ENCODE peak calls at places on chromosomes 16 and 17, in five cellular contexts. Z is heart right ventricle, H is left ventricle myocardium inferior, D is GM12878, L is RWPE2. Y is an unnamed sample.

GRCh38 chr17:8289103-8289397 is 580 bp downstream of the RANGRF start:
- DNase-seq in H (peak), D (no peak), L (no peak), Z (no peak), Y (no peak)

GRCh38 chr17:80891096-80892018 is 100.3 kb upstream of the CHMP6 start:
- DNase-seq in Z (no peak), L (peak), D (peak), H (no peak), Y (peak)

GRCh38 chr17:1829189-1829578 is 518 bp downstream of the SMYD4 start:
- DNase-seq in L (no peak), Z (no peak), D (no peak), H (no peak), Y (no peak)

GRCh38 chr16:50547944-50548658 is at the start of gene NKD1:
- DNase-seq in Z (peak), D (no peak), L (no peak), H (peak), Y (no peak)

GRCh38 chr17:17694229-17695081 is 13.2 kb downstream of the RAI1 start:
- DNase-seq in D (no peak), Z (peak), L (peak), H (peak), Y (no peak)

GRCh38 chr17:75473246-75473645 is 16.8 kb downstream of the TMEM94 start:
- DNase-seq in L (no peak), D (no peak), H (peak), Z (no peak), Y (no peak)

GRCh38 chr17:17168401-17168800 is 37.7 kb downstream of the PLD6 start:
- DNase-seq in H (no peak), L (no peak), D (no peak), Z (no peak), Y (no peak)

GRCh38 chr16:54242199-54242598 is 44.4 kb downstream of the IRX3 start:
- DNase-seq in D (no peak), L (no peak), H (no peak), Z (no peak), Y (no peak)

GRCh38 chr16:53282975-53283946 is 151.0 kb upstream of the RBL2 start:
- DNase-seq in D (peak), L (no peak), Z (no peak), H (no peak), Y (no peak)

GRCh38 chr16:53872248-53873221 is 168.6 kb downstream of the FTO start:
- DNase-seq in L (no peak), Z (no peak), D (no peak), H (no peak), Y (no peak)

GRCh38 chr16:84885024-84885910 is 65.5 kb downstream of the CRISPLD2 start:
- DNase-seq in H (peak), D (no peak), L (no peak), Z (no peak), Y (no peak)

GRCh38 chr16:24525970-24526559 is 13.3 kb upstream of the RBBP6 start:
- DNase-seq in L (peak), D (no peak), H (no peak), Z (no peak), Y (no peak)

GRCh38 chr16:88560722-88561484 is 9.3 kb upstream of the ZC3H18 start:
- DNase-seq in L (no peak), H (no peak), Z (no peak), D (no peak), Y (no peak)

GRCh38 chr17:79927688-79928501 is 88.7 kb upstream of the CBX4 start:
- DNase-seq in L (no peak), D (no peak), H (no peak), Z (no peak), Y (no peak)

GRCh38 chr16:4288148-4288921 is 15.5 kb upstream of the TFAP4 start:
- DNase-seq in L (no peak), D (no peak), Z (peak), H (peak), Y (no peak)

GRCh38 chr17:29614345-29615047 is 8.2 kb downstream of the CORO6 start:
- DNase-seq in H (no peak), L (no peak), Z (no peak), D (no peak), Y (no peak)

GRCh38 chr17:77358801-77359716 is 218.3 kb downstream of the SEC14L1 start:
- DNase-seq in H (no peak), L (no peak), Z (no peak), D (no peak), Y (no peak)

GRCh38 chr17:75088902-75089417 is 1.2 kb downstream of the SLC16A5 start:
- DNase-seq in D (no peak), H (no peak), Z (no peak), L (no peak), Y (no peak)

GRCh38 chr17:27491713-27492190 is 35.5 kb downstream of the KSR1 start:
- DNase-seq in L (no peak), H (no peak), Z (no peak), D (no peak), Y (no peak)

GRCh38 chr16:1899641-1900451 is 18.4 kb downstream of the HS3ST6 start:
- DNase-seq in H (no peak), Z (no peak), L (no peak), D (no peak), Y (no peak)

GRCh38 chr17:64063088-64063487 is 42.7 kb upstream of the ICAM2 start:
- DNase-seq in L (no peak), Z (no peak), D (peak), H (no peak), Y (no peak)

GRCh38 chr16:2223375-2224182 is at the start of gene E4F1:
- DNase-seq in Z (peak), L (peak), D (peak), H (peak), Y (peak)

GRCh38 chr17:68849673-68850260 is 105.4 kb downstream of the ABCA8 start:
- DNase-seq in D (no peak), L (no peak), H (no peak), Z (no peak), Y (no peak)

GRCh38 chr17:20266806-20267458 is 200.4 kb downstream of the LGALS9B start:
- DNase-seq in Z (no peak), L (no peak), D (no peak), H (no peak), Y (no peak)

GRCh38 chr17:19398301-19399181 is 11.6 kb upstream of the MFAP4 start:
- DNase-seq in L (no peak), H (peak), D (no peak), Z (peak), Y (no peak)

GRCh38 chr16:188674-189073 is 8.4 kb downstream of the HBQ1 start:
- DNase-seq in H (no peak), Z (no peak), L (no peak), D (no peak), Y (no peak)

GRCh38 chr16:67248401-67249177 is at the start of gene SLC9A5:
- DNase-seq in H (peak), D (no peak), L (no peak), Z (peak), Y (no peak)

GRCh38 chr16:67249762-67250327 is 1.1 kb downstream of the SLC9A5 start:
- DNase-seq in H (no peak), D (no peak), Z (no peak), L (no peak), Y (no peak)

GRCh38 chr16:67247698-67248400 is 568 bp upstream of the FHOD1 start:
- DNase-seq in D (no peak), H (no peak), Z (no peak), L (no peak), Y (no peak)

GRCh38 chr16:67246945-67247697 is at the start of gene FHOD1:
- DNase-seq in D (peak), Z (peak), H (peak), L (peak), Y (peak)

DNA sequence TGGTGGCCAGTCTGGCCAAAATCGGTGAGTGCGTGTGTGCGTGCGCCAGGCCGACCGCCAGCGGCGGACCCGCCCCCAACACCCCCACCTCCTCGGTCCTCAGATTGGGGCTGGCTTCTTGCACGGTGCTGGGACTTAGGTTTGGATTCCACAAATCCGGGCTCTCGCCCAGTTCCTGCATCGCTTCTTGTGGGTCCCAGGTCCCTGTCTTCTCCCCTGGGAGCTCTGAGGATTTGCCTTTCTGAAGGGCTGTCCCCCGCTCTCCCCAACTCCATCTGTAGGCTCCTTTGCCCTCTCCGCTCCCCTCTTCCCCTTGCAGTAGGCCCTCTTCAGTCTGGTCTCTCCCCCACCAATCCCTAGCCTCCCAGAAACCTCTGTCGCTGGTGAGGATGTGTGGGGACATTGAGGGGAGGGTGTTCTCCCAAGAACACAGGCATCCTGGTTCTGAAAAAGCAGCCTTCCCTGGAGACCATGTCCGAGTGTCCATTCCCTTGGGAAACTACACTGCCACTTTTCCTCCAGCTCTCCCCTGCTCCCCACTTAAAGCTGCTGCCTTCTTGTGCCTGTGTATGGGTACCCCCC is 490 bp downstream of the SLC9A5 start:
- DNase-seq in H (no peak), L (no peak), Z (no peak), D (no peak), Y (no peak)
- H3K4me3 ChIP-seq in H (peak), L (peak), Z (peak), D (peak), Y (peak)

DNA sequence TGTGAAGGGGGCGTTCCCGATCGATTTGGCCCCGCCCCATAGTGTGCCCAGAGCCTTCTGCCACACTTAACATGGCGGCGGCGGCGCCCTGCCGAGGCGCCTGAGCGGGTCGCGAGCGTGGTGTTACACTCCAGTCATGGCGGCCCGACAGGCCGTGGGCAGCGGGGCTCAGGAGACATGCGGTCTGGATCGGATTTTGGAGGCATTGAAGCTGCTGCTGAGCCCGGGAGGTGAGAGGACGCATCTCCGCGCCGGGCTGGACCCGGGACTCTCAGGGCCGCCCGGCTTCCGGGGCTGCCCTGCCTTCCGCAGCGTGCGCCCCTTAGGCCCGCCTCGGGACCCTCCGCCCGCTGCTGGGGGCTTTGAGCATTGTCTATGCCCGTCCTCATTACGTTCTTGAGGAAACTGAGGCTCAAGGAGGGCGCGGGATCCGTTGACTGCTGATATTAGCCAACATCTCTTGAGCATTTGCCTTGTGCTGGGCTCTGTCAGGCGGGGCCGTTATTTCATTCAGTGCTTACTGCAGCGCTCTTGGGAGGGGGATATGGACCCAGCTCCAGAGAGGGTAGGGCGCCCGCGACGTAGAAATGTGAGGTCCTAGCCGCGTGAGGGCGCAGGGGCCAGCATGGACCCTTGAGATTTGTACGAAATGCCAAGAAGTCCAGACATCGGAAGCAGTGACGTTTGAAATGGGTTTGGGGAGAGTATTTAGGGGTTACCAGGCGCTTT is at the start of gene TANGO6:
- DNase-seq in D (peak), Z (peak), H (peak), L (peak), Y (peak)
- TF ChIP-seq CTCF in D (peak), Z (no peak), H (peak), L (peak), Y (peak)

DNA sequence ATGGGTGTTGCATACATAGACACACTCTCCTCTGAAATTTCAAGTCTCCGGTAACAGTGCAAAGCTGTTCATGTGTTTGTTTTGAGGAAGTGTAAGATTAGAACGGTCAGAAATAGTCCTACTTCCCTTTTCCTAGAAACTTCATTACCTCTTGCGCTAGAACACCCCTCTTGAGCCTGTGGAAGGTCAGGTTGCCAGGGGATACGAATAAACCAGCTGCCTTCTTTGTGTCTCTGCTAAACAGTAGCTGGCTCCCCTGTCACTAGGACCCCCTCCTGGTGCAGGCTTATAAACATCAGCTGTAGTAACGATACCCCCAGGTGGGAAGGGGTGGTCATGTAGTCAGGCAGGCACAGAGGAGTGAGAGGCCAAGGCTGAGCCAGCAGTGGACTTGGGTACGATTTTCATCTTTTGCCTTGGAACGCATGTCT is 113.4 kb upstream of the RCVRN start:
- DNase-seq in D (peak), Z (no peak), L (no peak), H (no peak), Y (peak)
- H3K4me3 ChIP-seq in D (no peak), Z (no peak), L (no peak), H (peak), Y (no peak)

DNA sequence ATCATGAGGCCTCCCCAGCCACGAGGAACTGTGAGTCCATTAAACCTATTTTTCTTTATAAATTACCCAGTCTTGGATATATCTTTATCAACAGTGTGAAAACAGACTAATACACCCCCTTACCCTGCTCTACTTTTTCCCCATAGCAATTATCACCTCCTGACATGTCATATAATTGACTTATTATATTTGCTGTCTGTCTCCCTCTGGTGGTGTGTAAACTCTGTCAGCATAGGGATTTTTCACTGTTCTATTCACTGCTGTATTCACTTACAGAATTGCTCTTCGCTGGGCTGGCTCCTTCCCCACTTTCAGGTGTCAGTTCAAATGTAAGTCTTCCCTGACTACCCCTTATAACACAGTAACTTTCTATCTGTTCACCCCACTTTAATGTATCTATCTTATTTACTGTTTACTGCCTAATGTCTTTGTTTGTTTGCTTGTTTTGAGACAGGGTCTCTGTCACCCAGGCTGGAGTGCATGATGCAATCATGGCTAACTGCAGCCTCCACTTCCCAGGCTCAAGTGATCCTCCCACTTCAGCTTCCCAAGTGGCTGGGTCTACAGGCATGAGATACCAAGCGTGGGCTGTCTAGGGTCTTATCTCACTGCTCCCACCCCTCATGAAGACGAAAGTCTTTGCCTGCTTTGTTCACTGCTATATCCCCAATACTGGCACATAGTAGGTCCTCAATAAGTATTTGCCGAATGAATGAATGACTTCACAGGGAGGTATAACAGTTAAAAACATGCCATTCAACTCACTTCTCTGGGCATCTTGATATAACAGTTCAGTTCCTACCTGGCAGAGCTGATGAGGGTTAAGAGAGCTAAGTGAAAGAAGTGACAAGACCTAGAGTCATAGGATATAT is 52.4 kb upstream of the CDH3 start:
- DNase-seq in L (no peak), D (no peak), Z (no peak), H (no peak), Y (no peak)
- TF ChIP-seq CTCF in L (peak), D (peak), Z (no peak), H (peak), Y (peak)

GRCh38 chr17:44084921-44085320 is 14.4 kb downstream of the G6PC3 start:
- DNase-seq in D (no peak), H (no peak), Z (no peak), L (no peak), Y (no peak)
- H3K4me3 ChIP-seq in D (no peak), H (no peak), Z (no peak), L (no peak), Y (no peak)

GRCh38 chr17:67491009-67491677 is 114.1 kb downstream of the PITPNC1 start:
- DNase-seq in D (no peak), Z (peak), H (peak), L (peak), Y (no peak)
- TF ChIP-seq CTCF in D (no peak), Z (no peak), H (no peak), L (no peak), Y (no peak)

GRCh38 chr17:40181205-40181604 is 3.9 kb downstream of the RAPGEFL1 start:
- DNase-seq in L (no peak), D (no peak), H (no peak), Z (no peak), Y (no peak)
- H3K4me3 ChIP-seq in L (no peak), D (no peak), H (no peak), Z (no peak), Y (no peak)

GRCh38 chr17:43907425-43907981 is at the start of gene MPP2:
- DNase-seq in Z (peak), H (peak), L (no peak), D (no peak), Y (no peak)
- TF ChIP-seq CTCF in Z (peak), H (peak), L (no peak), D (no peak), Y (no peak)

Y was measured in GM12864.